ENCODE peak calls at places on chromosomes 7 and 10, in eight cellular contexts. One of them, this sample, is unnamed. For H3K4me1, the result is how much of the 10 kb centered on the place peaks cover.

GRCh38 chr7:112140600-112140999 is 65.6 kb downstream of the DOCK4 start:
- DNase-seq in cardiac muscle cell: no peak
- DNase-seq in esophagus squamous epithelium: no peak
- DNase-seq in IMR-90: no peak
- DNase-seq in vagina: no peak
- DNase-seq in uterus: no peak
- DNase-seq in neuronal stem cell: no peak
- DNase-seq in BE2C: no peak
- DNase-seq in this sample: no peak

GRCh38 chr10:621981-622740 is 67.3 kb downstream of the DIP2C start:
- DNase-seq in vagina: no peak
- DNase-seq in cardiac muscle cell: no peak
- DNase-seq in BE2C: no peak
- DNase-seq in esophagus squamous epithelium: no peak
- DNase-seq in IMR-90: peak
- DNase-seq in uterus: no peak
- DNase-seq in neuronal stem cell: no peak
- DNase-seq in this sample: no peak

GRCh38 chr7:28700790-28701203 is 257.3 kb downstream of the TRIL start:
- DNase-seq in neuronal stem cell: no peak
- DNase-seq in esophagus squamous epithelium: no peak
- DNase-seq in BE2C: no peak
- DNase-seq in cardiac muscle cell: peak
- DNase-seq in vagina: no peak
- DNase-seq in uterus: no peak
- DNase-seq in IMR-90: peak
- DNase-seq in this sample: no peak

GRCh38 chr7:16926283-16926682 is 44.5 kb upstream of the AGR3 start:
- DNase-seq in esophagus squamous epithelium: no peak
- DNase-seq in IMR-90: peak
- DNase-seq in vagina: no peak
- DNase-seq in BE2C: no peak
- DNase-seq in neuronal stem cell: no peak
- DNase-seq in uterus: no peak
- DNase-seq in cardiac muscle cell: peak
- DNase-seq in this sample: no peak

GRCh38 chr7:29815181-29816105 is 9.1 kb downstream of the WIPF3 start:
- DNase-seq in neuronal stem cell: no peak
- DNase-seq in vagina: no peak
- DNase-seq in cardiac muscle cell: no peak
- DNase-seq in uterus: no peak
- DNase-seq in BE2C: no peak
- DNase-seq in esophagus squamous epithelium: no peak
- DNase-seq in IMR-90: no peak
- DNase-seq in this sample: no peak

GRCh38 chr10:107631876-107632275 is 467.4 kb upstream of the SORCS1 start:
- DNase-seq in BE2C: no peak
- DNase-seq in cardiac muscle cell: no peak
- DNase-seq in uterus: no peak
- DNase-seq in esophagus squamous epithelium: no peak
- DNase-seq in neuronal stem cell: no peak
- DNase-seq in vagina: no peak
- DNase-seq in IMR-90: no peak
- DNase-seq in this sample: no peak

GRCh38 chr10:51937313-51937712 is 237.9 kb upstream of the CSTF2T start:
- DNase-seq in BE2C: no peak
- DNase-seq in esophagus squamous epithelium: no peak
- DNase-seq in cardiac muscle cell: no peak
- DNase-seq in neuronal stem cell: no peak
- DNase-seq in vagina: no peak
- DNase-seq in uterus: no peak
- DNase-seq in IMR-90: peak
- DNase-seq in this sample: no peak

GRCh38 chr10:127911218-127911866 is 4.4 kb downstream of the PTPRE start:
- DNase-seq in uterus: no peak
- DNase-seq in BE2C: no peak
- DNase-seq in cardiac muscle cell: no peak
- DNase-seq in IMR-90: no peak
- DNase-seq in vagina: no peak
- DNase-seq in esophagus squamous epithelium: no peak
- DNase-seq in neuronal stem cell: no peak
- DNase-seq in this sample: no peak

GRCh38 chr7:98754041-98754479 is 115.8 kb downstream of the TMEM130 start:
- DNase-seq in BE2C: peak
- DNase-seq in vagina: no peak
- DNase-seq in uterus: no peak
- DNase-seq in IMR-90: no peak
- DNase-seq in neuronal stem cell: peak
- DNase-seq in cardiac muscle cell: peak
- DNase-seq in esophagus squamous epithelium: no peak
- DNase-seq in this sample: no peak

GRCh38 chr7:28301148-28301641 is 111.1 kb upstream of the CREB5 start:
- DNase-seq in uterus: peak
- DNase-seq in esophagus squamous epithelium: no peak
- DNase-seq in cardiac muscle cell: no peak
- DNase-seq in neuronal stem cell: no peak
- DNase-seq in vagina: no peak
- DNase-seq in BE2C: no peak
- DNase-seq in IMR-90: peak
- DNase-seq in this sample: no peak

GRCh38 chr10:63217120-63217605 is 84.0 kb downstream of the NRBF2 start:
- DNase-seq in cardiac muscle cell: peak
- DNase-seq in IMR-90: peak
- DNase-seq in BE2C: peak
- DNase-seq in uterus: no peak
- DNase-seq in vagina: no peak
- DNase-seq in neuronal stem cell: no peak
- DNase-seq in esophagus squamous epithelium: no peak
- DNase-seq in this sample: no peak

GRCh38 chr10:44966816-44967509 is 7.4 kb downstream of the RASSF4 start:
- DNase-seq in cardiac muscle cell: no peak
- DNase-seq in BE2C: no peak
- DNase-seq in uterus: no peak
- DNase-seq in vagina: no peak
- DNase-seq in esophagus squamous epithelium: no peak
- DNase-seq in IMR-90: no peak
- DNase-seq in neuronal stem cell: no peak
- DNase-seq in this sample: no peak

GRCh38 chr10:80185522-80186299 is 19.6 kb downstream of the ANXA11 start:
- DNase-seq in esophagus squamous epithelium: no peak
- DNase-seq in cardiac muscle cell: no peak
- DNase-seq in uterus: no peak
- DNase-seq in neuronal stem cell: no peak
- DNase-seq in vagina: no peak
- DNase-seq in IMR-90: no peak
- DNase-seq in BE2C: no peak
- DNase-seq in this sample: no peak

DNA sequence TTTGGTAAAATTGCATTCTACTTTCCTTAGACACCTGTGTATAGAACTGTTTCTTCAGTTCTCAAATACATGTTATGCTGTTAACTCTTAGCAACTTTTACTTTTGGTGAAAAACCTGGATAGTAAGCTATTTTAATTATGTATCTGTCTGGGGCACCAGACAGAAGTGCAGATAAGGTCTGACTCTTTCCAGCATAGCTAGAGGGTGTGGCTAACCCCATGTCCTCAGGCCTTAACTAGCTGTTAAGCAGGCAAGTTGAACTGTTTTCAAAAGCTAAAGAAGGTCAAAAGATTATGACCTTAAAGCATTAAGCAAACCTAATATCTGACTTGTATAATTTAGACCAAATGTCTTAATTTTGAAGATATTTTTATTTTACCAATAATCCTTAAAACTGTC is 45.1 kb upstream of the INHBA start:
- DNase-seq in vagina: no peak
- DNase-seq in esophagus squamous epithelium: no peak
- DNase-seq in uterus: no peak
- DNase-seq in IMR-90: no peak
- DNase-seq in neuronal stem cell: no peak
- DNase-seq in cardiac muscle cell: no peak
- DNase-seq in BE2C: no peak
- DNase-seq in this sample: no peak
- H3K4me1 ChIP-seq in vagina: under half
- H3K4me1 ChIP-seq in esophagus squamous epithelium: under half
- H3K4me1 ChIP-seq in uterus: under half
- H3K4me1 ChIP-seq in IMR-90: under half
- H3K4me1 ChIP-seq in neuronal stem cell: under half
- H3K4me1 ChIP-seq in cardiac muscle cell: under half
- H3K4me1 ChIP-seq in BE2C: under half
- H3K4me1 ChIP-seq in this sample: under half

GRCh38 chr7:127888411-127888810 is 142.8 kb downstream of the LRRC4 start:
- DNase-seq in cardiac muscle cell: peak
- DNase-seq in neuronal stem cell: no peak
- DNase-seq in esophagus squamous epithelium: no peak
- DNase-seq in vagina: no peak
- DNase-seq in uterus: no peak
- DNase-seq in BE2C: no peak
- DNase-seq in IMR-90: no peak
- DNase-seq in this sample: no peak
- H3K4me1 ChIP-seq in cardiac muscle cell: half or more
- H3K4me1 ChIP-seq in neuronal stem cell: under half
- H3K4me1 ChIP-seq in esophagus squamous epithelium: under half
- H3K4me1 ChIP-seq in vagina: under half
- H3K4me1 ChIP-seq in uterus: under half
- H3K4me1 ChIP-seq in BE2C: under half
- H3K4me1 ChIP-seq in IMR-90: under half
- H3K4me1 ChIP-seq in this sample: half or more

GRCh38 chr10:62068464-62068863 is 167.0 kb downstream of the ARID5B start:
- DNase-seq in IMR-90: no peak
- DNase-seq in cardiac muscle cell: no peak
- DNase-seq in esophagus squamous epithelium: no peak
- DNase-seq in vagina: no peak
- DNase-seq in BE2C: no peak
- DNase-seq in uterus: no peak
- DNase-seq in neuronal stem cell: no peak
- DNase-seq in this sample: no peak
- H3K4me1 ChIP-seq in IMR-90: under half
- H3K4me1 ChIP-seq in cardiac muscle cell: under half
- H3K4me1 ChIP-seq in esophagus squamous epithelium: under half
- H3K4me1 ChIP-seq in vagina: half or more
- H3K4me1 ChIP-seq in BE2C: under half
- H3K4me1 ChIP-seq in uterus: under half
- H3K4me1 ChIP-seq in neuronal stem cell: under half
- H3K4me1 ChIP-seq in this sample: under half

GRCh38 chr10:125661418-125661941 is 21.5 kb downstream of the TEX36 start:
- DNase-seq in vagina: no peak
- DNase-seq in cardiac muscle cell: no peak
- DNase-seq in esophagus squamous epithelium: no peak
- DNase-seq in uterus: no peak
- DNase-seq in BE2C: no peak
- DNase-seq in neuronal stem cell: no peak
- DNase-seq in IMR-90: no peak
- DNase-seq in this sample: no peak

GRCh38 chr10:125656523-125656922 is 26.4 kb downstream of the TEX36 start:
- DNase-seq in uterus: no peak
- DNase-seq in neuronal stem cell: no peak
- DNase-seq in BE2C: no peak
- DNase-seq in vagina: no peak
- DNase-seq in cardiac muscle cell: no peak
- DNase-seq in IMR-90: no peak
- DNase-seq in esophagus squamous epithelium: no peak
- DNase-seq in this sample: no peak

GRCh38 chr10:125662616-125663015 is 20.3 kb downstream of the TEX36 start:
- DNase-seq in BE2C: no peak
- DNase-seq in esophagus squamous epithelium: no peak
- DNase-seq in IMR-90: no peak
- DNase-seq in uterus: no peak
- DNase-seq in cardiac muscle cell: no peak
- DNase-seq in neuronal stem cell: no peak
- DNase-seq in vagina: no peak
- DNase-seq in this sample: no peak

GRCh38 chr10:125661942-125662515 is 20.9 kb downstream of the TEX36 start:
- DNase-seq in cardiac muscle cell: no peak
- DNase-seq in uterus: no peak
- DNase-seq in vagina: no peak
- DNase-seq in IMR-90: peak
- DNase-seq in neuronal stem cell: no peak
- DNase-seq in BE2C: no peak
- DNase-seq in esophagus squamous epithelium: no peak
- DNase-seq in this sample: no peak
- H3K4me1 ChIP-seq in cardiac muscle cell: under half
- H3K4me1 ChIP-seq in uterus: under half
- H3K4me1 ChIP-seq in vagina: under half
- H3K4me1 ChIP-seq in IMR-90: under half
- H3K4me1 ChIP-seq in neuronal stem cell: under half
- H3K4me1 ChIP-seq in BE2C: under half
- H3K4me1 ChIP-seq in esophagus squamous epithelium: under half
- H3K4me1 ChIP-seq in this sample: under half

DNA sequence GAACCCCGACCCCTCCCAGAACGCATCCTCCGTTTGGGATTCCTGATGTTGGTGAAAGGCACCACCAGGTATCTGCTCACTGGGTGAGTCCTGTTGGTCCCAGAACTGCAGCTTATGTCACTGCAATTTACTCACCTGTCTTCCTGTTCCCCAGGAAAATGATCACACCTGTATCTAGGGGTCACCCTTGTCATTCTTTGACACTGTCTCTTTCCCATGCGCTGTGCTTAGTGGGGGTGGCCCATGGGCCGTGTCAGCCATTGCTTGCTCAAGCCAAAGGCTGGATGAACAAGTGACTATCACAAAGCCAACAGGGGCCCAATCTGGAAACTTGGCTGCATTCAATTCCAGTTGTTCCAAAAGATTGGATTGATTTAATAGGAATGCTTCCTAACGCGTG is 134.9 kb upstream of the ZMIZ1 start:
- DNase-seq in esophagus squamous epithelium: no peak
- DNase-seq in IMR-90: no peak
- DNase-seq in cardiac muscle cell: no peak
- DNase-seq in uterus: no peak
- DNase-seq in vagina: no peak
- DNase-seq in BE2C: no peak
- DNase-seq in neuronal stem cell: no peak
- DNase-seq in this sample: no peak
- H3K4me1 ChIP-seq in esophagus squamous epithelium: under half
- H3K4me1 ChIP-seq in IMR-90: under half
- H3K4me1 ChIP-seq in cardiac muscle cell: under half
- H3K4me1 ChIP-seq in uterus: under half
- H3K4me1 ChIP-seq in vagina: under half
- H3K4me1 ChIP-seq in BE2C: under half
- H3K4me1 ChIP-seq in neuronal stem cell: under half
- H3K4me1 ChIP-seq in this sample: half or more

This sample was measured in stomach.